ENCODE peak calls at places on chromosomes 1 and 21, in eight cellular contexts. One of them, this sample, is unnamed.

GRCh38 chr1:15436881-15437449 is 1.3 kb upstream of the CTRC start:
- DNase-seq in neural crest cell: no peak
- DNase-seq in astrocyte of the hippocampus: no peak
- DNase-seq in stimulated activated CD8-positive, alpha-beta memory T cell treated with anti-CD3 and anti-CD28 coated beads, Interleukin-2, amount 100 ng/mL, for 48 hours: no peak
- DNase-seq in fibroblast of the conjunctiva: no peak
- DNase-seq in amniotic epithelial cell: no peak
- DNase-seq in activated CD4-positive, CD25-positive, alpha-beta regulatory T cell treated with anti-CD3 and anti-CD28 coated beads, Interleukin-2, amount 50 U/mL, for 72 hours: no peak
- DNase-seq in progenitor cell of endocrine pancreas: no peak
- DNase-seq in this sample: no peak

GRCh38 chr1:40182956-40183710 is 21.9 kb downstream of the RLF start:
- DNase-seq in neural crest cell: no peak
- DNase-seq in astrocyte of the hippocampus: peak
- DNase-seq in stimulated activated CD8-positive, alpha-beta memory T cell treated with anti-CD3 and anti-CD28 coated beads, Interleukin-2, amount 100 ng/mL, for 48 hours: no peak
- DNase-seq in fibroblast of the conjunctiva: peak
- DNase-seq in amniotic epithelial cell: peak
- DNase-seq in activated CD4-positive, CD25-positive, alpha-beta regulatory T cell treated with anti-CD3 and anti-CD28 coated beads, Interleukin-2, amount 50 U/mL, for 72 hours: no peak
- DNase-seq in progenitor cell of endocrine pancreas: no peak
- DNase-seq in this sample: no peak

GRCh38 chr1:185670187-185670627 is 64.0 kb upstream of the HMCN1 start:
- DNase-seq in neural crest cell: peak
- DNase-seq in astrocyte of the hippocampus: peak
- DNase-seq in stimulated activated CD8-positive, alpha-beta memory T cell treated with anti-CD3 and anti-CD28 coated beads, Interleukin-2, amount 100 ng/mL, for 48 hours: no peak
- DNase-seq in fibroblast of the conjunctiva: peak
- DNase-seq in amniotic epithelial cell: peak
- DNase-seq in activated CD4-positive, CD25-positive, alpha-beta regulatory T cell treated with anti-CD3 and anti-CD28 coated beads, Interleukin-2, amount 50 U/mL, for 72 hours: no peak
- DNase-seq in progenitor cell of endocrine pancreas: no peak
- DNase-seq in this sample: peak

GRCh38 chr21:29056538-29057050 is 16.9 kb downstream of the CCT8 start:
- DNase-seq in neural crest cell: no peak
- DNase-seq in astrocyte of the hippocampus: no peak
- DNase-seq in stimulated activated CD8-positive, alpha-beta memory T cell treated with anti-CD3 and anti-CD28 coated beads, Interleukin-2, amount 100 ng/mL, for 48 hours: no peak
- DNase-seq in fibroblast of the conjunctiva: no peak
- DNase-seq in amniotic epithelial cell: peak
- DNase-seq in activated CD4-positive, CD25-positive, alpha-beta regulatory T cell treated with anti-CD3 and anti-CD28 coated beads, Interleukin-2, amount 50 U/mL, for 72 hours: no peak
- DNase-seq in progenitor cell of endocrine pancreas: no peak
- DNase-seq in this sample: no peak

GRCh38 chr1:18344755-18345154 is 136.0 kb upstream of the KLHDC7A start:
- DNase-seq in neural crest cell: no peak
- DNase-seq in astrocyte of the hippocampus: peak
- DNase-seq in stimulated activated CD8-positive, alpha-beta memory T cell treated with anti-CD3 and anti-CD28 coated beads, Interleukin-2, amount 100 ng/mL, for 48 hours: no peak
- DNase-seq in fibroblast of the conjunctiva: no peak
- DNase-seq in amniotic epithelial cell: no peak
- DNase-seq in activated CD4-positive, CD25-positive, alpha-beta regulatory T cell treated with anti-CD3 and anti-CD28 coated beads, Interleukin-2, amount 50 U/mL, for 72 hours: no peak
- DNase-seq in progenitor cell of endocrine pancreas: no peak
- DNase-seq in this sample: peak

GRCh38 chr1:210841926-210842625 is 291.9 kb downstream of the KCNH1 start:
- DNase-seq in neural crest cell: no peak
- DNase-seq in astrocyte of the hippocampus: no peak
- DNase-seq in stimulated activated CD8-positive, alpha-beta memory T cell treated with anti-CD3 and anti-CD28 coated beads, Interleukin-2, amount 100 ng/mL, for 48 hours: no peak
- DNase-seq in fibroblast of the conjunctiva: no peak
- DNase-seq in amniotic epithelial cell: no peak
- DNase-seq in activated CD4-positive, CD25-positive, alpha-beta regulatory T cell treated with anti-CD3 and anti-CD28 coated beads, Interleukin-2, amount 50 U/mL, for 72 hours: no peak
- DNase-seq in progenitor cell of endocrine pancreas: no peak
- DNase-seq in this sample: no peak

GRCh38 chr1:207455183-207455754 is 1.1 kb downstream of the CR2 start:
- DNase-seq in neural crest cell: no peak
- DNase-seq in astrocyte of the hippocampus: no peak
- DNase-seq in stimulated activated CD8-positive, alpha-beta memory T cell treated with anti-CD3 and anti-CD28 coated beads, Interleukin-2, amount 100 ng/mL, for 48 hours: no peak
- DNase-seq in fibroblast of the conjunctiva: no peak
- DNase-seq in amniotic epithelial cell: no peak
- DNase-seq in activated CD4-positive, CD25-positive, alpha-beta regulatory T cell treated with anti-CD3 and anti-CD28 coated beads, Interleukin-2, amount 50 U/mL, for 72 hours: no peak
- DNase-seq in progenitor cell of endocrine pancreas: no peak
- DNase-seq in this sample: no peak

GRCh38 chr21:34543017-34543416 is 31.0 kb upstream of the KCNE1 start:
- DNase-seq in neural crest cell: no peak
- DNase-seq in astrocyte of the hippocampus: no peak
- DNase-seq in stimulated activated CD8-positive, alpha-beta memory T cell treated with anti-CD3 and anti-CD28 coated beads, Interleukin-2, amount 100 ng/mL, for 48 hours: no peak
- DNase-seq in fibroblast of the conjunctiva: no peak
- DNase-seq in amniotic epithelial cell: no peak
- DNase-seq in activated CD4-positive, CD25-positive, alpha-beta regulatory T cell treated with anti-CD3 and anti-CD28 coated beads, Interleukin-2, amount 50 U/mL, for 72 hours: no peak
- DNase-seq in progenitor cell of endocrine pancreas: no peak
- DNase-seq in this sample: no peak

GRCh38 chr1:241972703-241973375 is 15.3 kb downstream of the BECN2 start:
- DNase-seq in neural crest cell: peak
- DNase-seq in astrocyte of the hippocampus: peak
- DNase-seq in stimulated activated CD8-positive, alpha-beta memory T cell treated with anti-CD3 and anti-CD28 coated beads, Interleukin-2, amount 100 ng/mL, for 48 hours: no peak
- DNase-seq in fibroblast of the conjunctiva: peak
- DNase-seq in amniotic epithelial cell: peak
- DNase-seq in activated CD4-positive, CD25-positive, alpha-beta regulatory T cell treated with anti-CD3 and anti-CD28 coated beads, Interleukin-2, amount 50 U/mL, for 72 hours: no peak
- DNase-seq in progenitor cell of endocrine pancreas: peak
- DNase-seq in this sample: no peak

GRCh38 chr1:84782311-84782771 is 92.1 kb upstream of the SSX2IP start:
- DNase-seq in neural crest cell: peak
- DNase-seq in astrocyte of the hippocampus: peak
- DNase-seq in stimulated activated CD8-positive, alpha-beta memory T cell treated with anti-CD3 and anti-CD28 coated beads, Interleukin-2, amount 100 ng/mL, for 48 hours: peak
- DNase-seq in fibroblast of the conjunctiva: peak
- DNase-seq in amniotic epithelial cell: peak
- DNase-seq in activated CD4-positive, CD25-positive, alpha-beta regulatory T cell treated with anti-CD3 and anti-CD28 coated beads, Interleukin-2, amount 50 U/mL, for 72 hours: peak
- DNase-seq in progenitor cell of endocrine pancreas: peak
- DNase-seq in this sample: peak

GRCh38 chr1:154352245-154352580 is 26.9 kb downstream of the ATP8B2 start:
- DNase-seq in neural crest cell: no peak
- DNase-seq in astrocyte of the hippocampus: no peak
- DNase-seq in stimulated activated CD8-positive, alpha-beta memory T cell treated with anti-CD3 and anti-CD28 coated beads, Interleukin-2, amount 100 ng/mL, for 48 hours: no peak
- DNase-seq in fibroblast of the conjunctiva: no peak
- DNase-seq in amniotic epithelial cell: no peak
- DNase-seq in activated CD4-positive, CD25-positive, alpha-beta regulatory T cell treated with anti-CD3 and anti-CD28 coated beads, Interleukin-2, amount 50 U/mL, for 72 hours: no peak
- DNase-seq in progenitor cell of endocrine pancreas: no peak
- DNase-seq in this sample: no peak

GRCh38 chr1:5828322-5828935 is 163.8 kb downstream of the NPHP4 start:
- DNase-seq in neural crest cell: no peak
- DNase-seq in astrocyte of the hippocampus: no peak
- DNase-seq in stimulated activated CD8-positive, alpha-beta memory T cell treated with anti-CD3 and anti-CD28 coated beads, Interleukin-2, amount 100 ng/mL, for 48 hours: no peak
- DNase-seq in fibroblast of the conjunctiva: no peak
- DNase-seq in amniotic epithelial cell: no peak
- DNase-seq in activated CD4-positive, CD25-positive, alpha-beta regulatory T cell treated with anti-CD3 and anti-CD28 coated beads, Interleukin-2, amount 50 U/mL, for 72 hours: no peak
- DNase-seq in progenitor cell of endocrine pancreas: no peak
- DNase-seq in this sample: no peak

GRCh38 chr21:34894401-34894800 is 154.7 kb downstream of the RUNX1 start:
- DNase-seq in neural crest cell: no peak
- DNase-seq in astrocyte of the hippocampus: no peak
- DNase-seq in stimulated activated CD8-positive, alpha-beta memory T cell treated with anti-CD3 and anti-CD28 coated beads, Interleukin-2, amount 100 ng/mL, for 48 hours: no peak
- DNase-seq in fibroblast of the conjunctiva: no peak
- DNase-seq in amniotic epithelial cell: no peak
- DNase-seq in activated CD4-positive, CD25-positive, alpha-beta regulatory T cell treated with anti-CD3 and anti-CD28 coated beads, Interleukin-2, amount 50 U/mL, for 72 hours: no peak
- DNase-seq in progenitor cell of endocrine pancreas: no peak
- DNase-seq in this sample: no peak

GRCh38 chr1:230206976-230207375 is 139.9 kb downstream of the GALNT2 start:
- DNase-seq in neural crest cell: no peak
- DNase-seq in astrocyte of the hippocampus: no peak
- DNase-seq in stimulated activated CD8-positive, alpha-beta memory T cell treated with anti-CD3 and anti-CD28 coated beads, Interleukin-2, amount 100 ng/mL, for 48 hours: no peak
- DNase-seq in fibroblast of the conjunctiva: no peak
- DNase-seq in amniotic epithelial cell: no peak
- DNase-seq in activated CD4-positive, CD25-positive, alpha-beta regulatory T cell treated with anti-CD3 and anti-CD28 coated beads, Interleukin-2, amount 50 U/mL, for 72 hours: no peak
- DNase-seq in progenitor cell of endocrine pancreas: no peak
- DNase-seq in this sample: no peak

GRCh38 chr1:189637041-189637440 is 840.6 kb downstream of the BRINP3 start:
- DNase-seq in neural crest cell: no peak
- DNase-seq in astrocyte of the hippocampus: no peak
- DNase-seq in stimulated activated CD8-positive, alpha-beta memory T cell treated with anti-CD3 and anti-CD28 coated beads, Interleukin-2, amount 100 ng/mL, for 48 hours: no peak
- DNase-seq in fibroblast of the conjunctiva: no peak
- DNase-seq in amniotic epithelial cell: no peak
- DNase-seq in activated CD4-positive, CD25-positive, alpha-beta regulatory T cell treated with anti-CD3 and anti-CD28 coated beads, Interleukin-2, amount 50 U/mL, for 72 hours: no peak
- DNase-seq in progenitor cell of endocrine pancreas: no peak
- DNase-seq in this sample: no peak

GRCh38 chr1:108327534-108328462 is 83.9 kb upstream of the NBPF4 start:
- DNase-seq in neural crest cell: no peak
- DNase-seq in astrocyte of the hippocampus: no peak
- DNase-seq in stimulated activated CD8-positive, alpha-beta memory T cell treated with anti-CD3 and anti-CD28 coated beads, Interleukin-2, amount 100 ng/mL, for 48 hours: no peak
- DNase-seq in fibroblast of the conjunctiva: no peak
- DNase-seq in amniotic epithelial cell: no peak
- DNase-seq in activated CD4-positive, CD25-positive, alpha-beta regulatory T cell treated with anti-CD3 and anti-CD28 coated beads, Interleukin-2, amount 50 U/mL, for 72 hours: no peak
- DNase-seq in progenitor cell of endocrine pancreas: no peak
- DNase-seq in this sample: no peak

GRCh38 chr1:166822385-166822784 is 16.9 kb upstream of the POGK start:
- DNase-seq in neural crest cell: no peak
- DNase-seq in astrocyte of the hippocampus: no peak
- DNase-seq in stimulated activated CD8-positive, alpha-beta memory T cell treated with anti-CD3 and anti-CD28 coated beads, Interleukin-2, amount 100 ng/mL, for 48 hours: no peak
- DNase-seq in fibroblast of the conjunctiva: no peak
- DNase-seq in amniotic epithelial cell: no peak
- DNase-seq in activated CD4-positive, CD25-positive, alpha-beta regulatory T cell treated with anti-CD3 and anti-CD28 coated beads, Interleukin-2, amount 50 U/mL, for 72 hours: no peak
- DNase-seq in progenitor cell of endocrine pancreas: no peak
- DNase-seq in this sample: no peak

GRCh38 chr1:198545156-198545555 is 4.7 kb upstream of the ATP6V1G3 start:
- DNase-seq in neural crest cell: no peak
- DNase-seq in astrocyte of the hippocampus: no peak
- DNase-seq in stimulated activated CD8-positive, alpha-beta memory T cell treated with anti-CD3 and anti-CD28 coated beads, Interleukin-2, amount 100 ng/mL, for 48 hours: no peak
- DNase-seq in fibroblast of the conjunctiva: no peak
- DNase-seq in amniotic epithelial cell: no peak
- DNase-seq in activated CD4-positive, CD25-positive, alpha-beta regulatory T cell treated with anti-CD3 and anti-CD28 coated beads, Interleukin-2, amount 50 U/mL, for 72 hours: no peak
- DNase-seq in progenitor cell of endocrine pancreas: no peak
- DNase-seq in this sample: no peak

This sample was measured in NCI-H526 treated with DMSO at 0.1 percent for 48 hours.